ENCODE peak calls at places on chromosomes 2 and 18, in ten cellular contexts. W is adrenal gland, J is IMR-90, D is H54, N is uterus, T is GM12891, M is HCT116, U is GM12892, Y is heart left ventricle, O is A549. F is an unnamed sample.

GRCh38 chr18:22324191-22325131 is 93.3 kb downstream of the CTAGE1 start:
- DNase-seq in W (peak), J (no peak), O (no peak), N (peak), T (no peak), U (no peak), M (no peak), D (no peak), Y (peak), F (no peak)

GRCh38 chr18:25125670-25126069 is 226.3 kb downstream of the ZNF521 start:
- DNase-seq in T (no peak), N (no peak), M (no peak), O (no peak), W (no peak), J (peak), Y (no peak), D (no peak), U (no peak), F (no peak)

GRCh38 chr2:218824004-218824403 is 7.6 kb downstream of the PRKAG3 start:
- DNase-seq in T (no peak), M (no peak), D (no peak), O (no peak), Y (no peak), J (no peak), U (no peak), N (no peak), W (no peak), F (no peak)

GRCh38 chr2:67994716-67995115 is 68.1 kb downstream of the C1D start:
- DNase-seq in W (no peak), Y (no peak), N (no peak), U (no peak), J (no peak), D (no peak), M (no peak), O (no peak), T (no peak), F (no peak)

GRCh38 chr2:84022810-84023431 is 436.2 kb downstream of the SUCLG1 start:
- DNase-seq in O (peak), N (no peak), W (peak), U (no peak), D (peak), J (peak), Y (no peak), M (peak), T (no peak), F (peak)

GRCh38 chr2:3789246-3789645 is 85.9 kb downstream of the DCDC2C start:
- DNase-seq in W (no peak), T (no peak), U (no peak), O (no peak), Y (no peak), J (peak), M (no peak), N (no peak), D (no peak), F (no peak)

GRCh38 chr2:27855476-27855875 is 34.7 kb downstream of the RBKS start:
- DNase-seq in N (no peak), T (no peak), M (no peak), J (peak), U (no peak), D (no peak), O (peak), W (no peak), Y (no peak), F (no peak)

GRCh38 chr18:43485565-43485964 is 208.3 kb upstream of the SYT4 start:
- DNase-seq in D (no peak), M (no peak), W (no peak), J (no peak), T (no peak), N (no peak), O (no peak), Y (no peak), U (no peak), F (no peak)

GRCh38 chr2:130352229-130352628 is 3.6 kb upstream of the PTPN18 start:
- DNase-seq in W (no peak), N (no peak), T (no peak), J (no peak), M (no peak), U (no peak), D (no peak), Y (no peak), O (no peak), F (no peak)

GRCh38 chr2:176742271-176742670 is 470.3 kb upstream of the HNRNPA3 start:
- DNase-seq in T (no peak), O (no peak), Y (no peak), W (peak), J (no peak), N (no peak), M (no peak), U (no peak), D (no peak), F (no peak)

GRCh38 chr2:28869494-28870145 is 489 bp downstream of the TRMT61B start:
- DNase-seq in Y (no peak), D (peak), N (no peak), M (no peak), W (no peak), T (peak), O (no peak), J (no peak), U (peak), F (no peak)

GRCh38 chr2:207148025-207148424 is 17.7 kb downstream of the KLF7 start:
- DNase-seq in W (no peak), M (no peak), O (no peak), N (peak), D (no peak), Y (no peak), J (peak), U (no peak), T (no peak), F (no peak)

GRCh38 chr18:78732273-78733210 is 247.1 kb upstream of the SALL3 start:
- DNase-seq in W (no peak), D (no peak), O (no peak), N (no peak), T (no peak), M (no peak), U (no peak), Y (peak), J (no peak), F (no peak)

GRCh38 chr2:201484805-201485204 is 33.3 kb downstream of the STRADB start:
- DNase-seq in Y (no peak), U (no peak), J (no peak), D (no peak), M (no peak), T (no peak), O (no peak), N (no peak), W (no peak), F (no peak)

GRCh38 chr18:3593381-3593903 is 143.5 kb downstream of the TGIF1 start:
- DNase-seq in D (peak), T (no peak), M (no peak), U (no peak), J (peak), O (peak), N (no peak), W (no peak), Y (no peak), F (no peak)
- TF ChIP-seq POLR2A in D (no peak), T (no peak), M (peak), U (no peak), J (no peak), O (no peak), N (no peak), W (no peak), Y (no peak), F (no peak)

DNA sequence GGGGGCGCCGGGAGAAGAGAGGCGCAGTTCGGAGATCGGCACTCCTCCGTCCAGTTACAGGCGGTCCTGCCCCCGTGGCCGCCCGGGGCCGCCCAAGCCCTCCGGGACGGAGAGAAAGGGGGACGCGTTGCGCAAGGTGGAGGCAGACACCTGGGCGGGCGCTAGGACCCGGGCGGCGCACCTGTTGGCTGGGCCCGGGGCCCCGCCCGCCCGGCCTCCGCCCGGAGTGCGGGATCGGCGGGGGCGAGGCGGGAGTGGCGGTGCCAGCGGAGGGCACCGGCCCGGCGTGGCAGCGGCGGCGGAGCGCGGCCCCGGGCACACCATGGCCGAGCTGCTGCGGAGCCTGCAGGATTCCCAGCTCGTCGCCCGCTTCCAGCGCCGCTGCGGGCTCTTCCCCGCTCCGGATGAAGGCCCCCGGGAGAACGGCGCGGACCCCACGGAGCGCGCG is at the start of gene SGPP2:
- DNase-seq in U (peak), N (no peak), Y (no peak), D (no peak), M (no peak), O (no peak), W (peak), J (no peak), T (peak), F (no peak)
- TF ChIP-seq POLR2A in U (no peak), N (no peak), Y (no peak), D (no peak), M (no peak), O (no peak), W (no peak), J (no peak), T (no peak), F (no peak)

GRCh38 chr18:76416935-76417334 is 78.1 kb downstream of the ZNF516 start:
- DNase-seq in U (no peak), T (no peak), W (peak), N (peak), J (peak), O (no peak), Y (no peak), M (no peak), D (no peak), F (no peak)

GRCh38 chr18:76412010-76412817 is 82.8 kb downstream of the ZNF516 start:
- DNase-seq in N (peak), U (no peak), M (no peak), T (no peak), D (no peak), J (no peak), O (no peak), W (peak), Y (no peak), F (no peak)

GRCh38 chr18:76410660-76411417 is 84.2 kb downstream of the ZNF516 start:
- DNase-seq in J (no peak), D (no peak), W (peak), N (no peak), U (no peak), M (no peak), O (no peak), Y (no peak), T (no peak), F (no peak)

GRCh38 chr18:76412818-76413565 is 82.0 kb downstream of the ZNF516 start:
- DNase-seq in N (no peak), T (no peak), J (peak), U (no peak), M (no peak), D (no peak), W (no peak), Y (no peak), O (no peak), F (no peak)

DNA sequence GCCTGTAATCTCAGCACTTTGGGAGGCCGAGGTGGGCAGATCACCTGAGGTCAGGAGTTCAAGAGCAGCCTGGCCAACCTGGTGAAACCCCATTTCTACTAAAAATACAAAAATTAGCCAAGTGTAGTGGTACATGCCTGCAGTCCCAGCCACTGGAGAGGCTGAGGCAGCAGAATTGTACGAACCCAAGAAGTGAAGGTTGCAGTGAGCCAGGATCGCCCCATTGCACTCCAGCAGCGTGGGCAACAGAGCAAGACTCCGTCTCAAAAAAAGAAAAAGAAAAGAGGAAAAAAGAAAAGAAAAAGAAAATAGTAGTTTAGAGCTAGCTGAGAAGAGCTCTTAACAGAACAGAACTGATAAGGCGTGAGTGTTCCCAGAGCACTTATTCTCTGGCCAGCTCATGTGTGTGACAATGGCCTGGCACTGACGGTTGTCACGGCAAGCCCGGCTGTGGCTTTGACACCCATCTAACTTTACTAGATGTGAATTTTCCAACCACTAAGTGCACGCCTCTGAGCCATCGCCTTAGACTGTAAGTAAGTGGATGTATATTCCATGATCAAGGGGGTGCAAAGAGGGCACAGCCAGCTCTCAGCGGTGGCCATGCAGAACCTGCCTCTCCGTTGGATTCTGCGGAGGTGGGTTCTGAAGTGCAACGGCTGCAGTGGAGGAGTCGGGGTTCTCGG is 80.0 kb downstream of the ZNF516 start:
- DNase-seq in D (no peak), U (no peak), W (no peak), J (no peak), O (no peak), Y (peak), M (no peak), T (no peak), N (no peak), F (no peak)
- TF ChIP-seq POLR2A in D (no peak), U (no peak), W (no peak), J (no peak), O (no peak), Y (no peak), M (no peak), T (no peak), N (no peak), F (no peak)

GRCh38 chr2:128318776-128319456 is at the start of gene HS6ST1:
- DNase-seq in M (peak), W (peak), J (peak), Y (peak), O (peak), N (peak), D (peak), T (peak), U (peak), F (peak)
- TF ChIP-seq POLR2A in M (peak), W (peak), J (peak), Y (no peak), O (peak), N (peak), D (peak), T (no peak), U (peak), F (no peak)

DNA sequence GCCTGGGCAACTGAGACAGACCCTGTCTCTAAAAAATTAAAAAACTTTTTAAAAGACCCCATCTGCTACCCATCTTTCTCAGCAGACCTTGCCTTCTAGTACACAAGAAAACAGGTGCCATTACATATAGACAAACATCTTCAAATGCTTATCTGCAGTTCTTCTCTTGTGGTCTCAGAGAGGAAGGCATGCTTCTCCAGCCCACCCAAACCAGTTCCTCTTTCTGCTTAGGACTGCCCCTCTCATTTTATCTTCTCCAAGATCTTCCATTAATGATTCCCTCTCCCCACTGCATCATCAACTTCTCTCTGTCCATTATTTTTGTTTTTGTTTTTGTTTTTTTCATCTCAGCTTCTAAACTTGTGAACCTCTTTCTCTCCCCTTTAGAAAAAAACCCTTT is 3.9 kb upstream of the CD302 start:
- DNase-seq in J (no peak), D (no peak), M (no peak), Y (no peak), U (no peak), T (no peak), N (no peak), O (no peak), W (no peak), F (no peak)
- TF ChIP-seq POLR2A in J (no peak), D (no peak), M (no peak), Y (no peak), U (no peak), T (no peak), N (no peak), O (no peak), W (no peak), F (no peak)

GRCh38 chr18:8619835-8620577 is 10.8 kb downstream of the RAB12 start:
- DNase-seq in J (no peak), M (no peak), D (no peak), U (no peak), Y (no peak), N (no peak), W (no peak), T (no peak), O (no peak), F (no peak)
- TF ChIP-seq POLR2A in J (no peak), M (no peak), D (no peak), U (no peak), Y (no peak), N (no peak), W (no peak), T (no peak), O (no peak), F (no peak)

GRCh38 chr2:240588669-240589068 is 2.1 kb downstream of the CAPN10 start:
- DNase-seq in N (no peak), M (no peak), O (no peak), T (no peak), Y (no peak), J (no peak), U (no peak), W (no peak), D (no peak), F (no peak)

GRCh38 chr2:240589850-240590525 is 3.5 kb downstream of the CAPN10 start:
- DNase-seq in J (no peak), M (no peak), W (no peak), U (no peak), D (no peak), O (no peak), T (no peak), N (no peak), Y (no peak), F (no peak)

GRCh38 chr2:240588006-240588655 is 1.6 kb downstream of the CAPN10 start:
- DNase-seq in Y (no peak), T (no peak), D (no peak), U (no peak), W (no peak), M (no peak), O (no peak), J (no peak), N (no peak), F (no peak)

GRCh38 chr2:240590681-240591111 is 4.2 kb downstream of the CAPN10 start:
- DNase-seq in N (no peak), W (no peak), M (no peak), D (no peak), J (no peak), U (no peak), O (no peak), T (no peak), Y (no peak), F (no peak)

GRCh38 chr2:240589381-240589780 is 2.8 kb downstream of the CAPN10 start:
- DNase-seq in N (no peak), J (no peak), T (no peak), Y (no peak), D (no peak), W (no peak), U (no peak), M (no peak), O (no peak), F (no peak)
- TF ChIP-seq POLR2A in N (no peak), J (no peak), T (no peak), Y (no peak), D (no peak), W (no peak), U (no peak), M (no peak), O (no peak), F (no peak)

GRCh38 chr2:132416996-132417395 is 391 bp downstream of the GPR39 start:
- DNase-seq in J (no peak), U (no peak), O (peak), N (no peak), D (no peak), Y (no peak), T (no peak), M (no peak), W (no peak), F (no peak)

GRCh38 chr2:132417430-132418035 is 928 bp downstream of the GPR39 start:
- DNase-seq in O (no peak), W (no peak), J (no peak), T (no peak), U (no peak), D (no peak), Y (no peak), M (no peak), N (no peak), F (no peak)

GRCh38 chr2:132416080-132416911 is at the start of gene GPR39:
- DNase-seq in J (peak), O (peak), M (peak), D (peak), U (no peak), W (peak), T (no peak), Y (peak), N (peak), F (no peak)

GRCh38 chr2:132412021-132412420 is 4.6 kb upstream of the GPR39 start:
- DNase-seq in D (no peak), M (no peak), J (no peak), N (no peak), U (no peak), W (no peak), Y (no peak), O (no peak), T (no peak), F (no peak)

DNA sequence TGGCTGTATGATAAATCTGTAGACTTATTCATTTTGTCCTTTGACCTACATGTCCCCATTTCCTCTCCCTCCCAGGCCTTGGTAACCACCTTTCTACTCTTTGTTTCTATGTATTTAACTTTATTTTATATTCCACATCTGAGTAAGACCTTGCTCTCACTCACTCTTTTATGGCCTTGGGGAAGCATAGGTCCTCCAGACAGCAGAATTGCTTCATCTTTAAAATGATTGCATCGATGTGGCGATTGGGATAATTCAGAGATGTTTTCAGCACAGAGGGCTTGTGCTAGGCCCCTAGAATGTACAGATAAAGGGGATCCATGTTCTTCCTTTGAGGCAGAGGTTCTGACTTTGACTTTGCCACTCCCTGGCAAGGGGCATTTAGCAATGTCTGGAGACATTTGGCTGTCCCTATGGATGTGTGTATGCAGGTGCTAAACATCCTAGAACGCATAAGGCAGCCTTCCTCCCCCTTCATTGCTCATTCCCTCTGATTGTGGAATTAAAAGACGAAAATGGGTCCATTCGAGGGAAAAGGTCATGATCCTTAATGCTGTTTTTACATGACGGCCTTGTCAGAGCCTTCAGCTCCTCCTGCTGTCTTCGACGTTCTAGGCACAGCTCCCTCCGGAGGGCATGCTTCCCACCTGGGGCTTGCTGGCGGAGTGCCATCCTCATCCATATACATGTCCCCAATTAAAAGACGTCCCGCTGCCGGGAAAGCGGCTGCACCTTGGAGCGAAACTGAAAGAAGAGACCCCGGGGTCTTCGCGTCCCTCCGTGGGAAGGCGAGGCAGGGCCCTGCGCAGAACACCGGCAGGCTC is 1.1 kb upstream of the GPR39 start:
- DNase-seq in T (no peak), J (peak), N (peak), O (peak), M (no peak), W (no peak), U (no peak), Y (no peak), D (no peak), F (no peak)
- TF ChIP-seq POLR2A in T (no peak), J (no peak), N (no peak), O (no peak), M (no peak), W (no peak), U (no peak), Y (no peak), D (no peak), F (no peak)